ENCODE peak calls at places on chromosomes 12 and 14, in nine cellular contexts. One of them, this sample, is unnamed.

GRCh38 chr12:123114305-123115083 is 36.4 kb downstream of the PITPNM2 start:
- DNase-seq in HTR-8/SVneo: no peak
- DNase-seq in heart right ventricle: no peak
- DNase-seq in GM10248: no peak
- DNase-seq in anterior cingulate cortex: no peak
- DNase-seq in mucosa of descending colon: no peak
- DNase-seq in tibial nerve: no peak
- DNase-seq in stimulated activated CD4-positive, alpha-beta T cell treated with anti-CD3 and anti-CD28 coated beads, Interleukin-15, amount 100 ng/mL, for 1 hour: no peak
- DNase-seq in progenitor cell of endocrine pancreas: no peak
- DNase-seq in this sample: no peak

GRCh38 chr12:118480235-118480634 is 103.9 kb downstream of the SUDS3 start:
- DNase-seq in HTR-8/SVneo: no peak
- DNase-seq in heart right ventricle: no peak
- DNase-seq in GM10248: no peak
- DNase-seq in anterior cingulate cortex: no peak
- DNase-seq in mucosa of descending colon: no peak
- DNase-seq in tibial nerve: no peak
- DNase-seq in stimulated activated CD4-positive, alpha-beta T cell treated with anti-CD3 and anti-CD28 coated beads, Interleukin-15, amount 100 ng/mL, for 1 hour: no peak
- DNase-seq in progenitor cell of endocrine pancreas: no peak
- DNase-seq in this sample: no peak

GRCh38 chr12:116525418-116526001 is 33.7 kb upstream of the MAP1LC3B2 start:
- DNase-seq in HTR-8/SVneo: no peak
- DNase-seq in heart right ventricle: peak
- DNase-seq in GM10248: no peak
- DNase-seq in anterior cingulate cortex: no peak
- DNase-seq in mucosa of descending colon: peak
- DNase-seq in tibial nerve: peak
- DNase-seq in stimulated activated CD4-positive, alpha-beta T cell treated with anti-CD3 and anti-CD28 coated beads, Interleukin-15, amount 100 ng/mL, for 1 hour: no peak
- DNase-seq in progenitor cell of endocrine pancreas: no peak
- DNase-seq in this sample: peak

GRCh38 chr12:27123642-27124041 is 41.3 kb upstream of the C12orf71 start:
- DNase-seq in HTR-8/SVneo: peak
- DNase-seq in heart right ventricle: no peak
- DNase-seq in GM10248: peak
- DNase-seq in anterior cingulate cortex: no peak
- DNase-seq in mucosa of descending colon: no peak
- DNase-seq in tibial nerve: no peak
- DNase-seq in stimulated activated CD4-positive, alpha-beta T cell treated with anti-CD3 and anti-CD28 coated beads, Interleukin-15, amount 100 ng/mL, for 1 hour: no peak
- DNase-seq in progenitor cell of endocrine pancreas: no peak
- DNase-seq in this sample: no peak

GRCh38 chr12:14394317-14395058 is 29.0 kb downstream of the ATF7IP start:
- DNase-seq in HTR-8/SVneo: peak
- DNase-seq in heart right ventricle: peak
- DNase-seq in GM10248: peak
- DNase-seq in anterior cingulate cortex: peak
- DNase-seq in mucosa of descending colon: no peak
- DNase-seq in tibial nerve: no peak
- DNase-seq in stimulated activated CD4-positive, alpha-beta T cell treated with anti-CD3 and anti-CD28 coated beads, Interleukin-15, amount 100 ng/mL, for 1 hour: no peak
- DNase-seq in progenitor cell of endocrine pancreas: no peak
- DNase-seq in this sample: peak

GRCh38 chr14:91858536-91859275 is 8.6 kb downstream of the TC2N start:
- DNase-seq in HTR-8/SVneo: peak
- DNase-seq in heart right ventricle: no peak
- DNase-seq in GM10248: peak
- DNase-seq in anterior cingulate cortex: no peak
- DNase-seq in mucosa of descending colon: no peak
- DNase-seq in tibial nerve: no peak
- DNase-seq in stimulated activated CD4-positive, alpha-beta T cell treated with anti-CD3 and anti-CD28 coated beads, Interleukin-15, amount 100 ng/mL, for 1 hour: no peak
- DNase-seq in progenitor cell of endocrine pancreas: no peak
- DNase-seq in this sample: peak

GRCh38 chr14:89534896-89535615 is 118.0 kb upstream of the FOXN3 start:
- DNase-seq in HTR-8/SVneo: no peak
- DNase-seq in heart right ventricle: no peak
- DNase-seq in GM10248: no peak
- DNase-seq in anterior cingulate cortex: no peak
- DNase-seq in mucosa of descending colon: no peak
- DNase-seq in tibial nerve: no peak
- DNase-seq in stimulated activated CD4-positive, alpha-beta T cell treated with anti-CD3 and anti-CD28 coated beads, Interleukin-15, amount 100 ng/mL, for 1 hour: no peak
- DNase-seq in progenitor cell of endocrine pancreas: no peak
- DNase-seq in this sample: no peak

GRCh38 chr14:39781466-39781865 is 349.2 kb upstream of the FBXO33 start:
- DNase-seq in HTR-8/SVneo: no peak
- DNase-seq in heart right ventricle: no peak
- DNase-seq in GM10248: no peak
- DNase-seq in anterior cingulate cortex: no peak
- DNase-seq in mucosa of descending colon: no peak
- DNase-seq in tibial nerve: no peak
- DNase-seq in stimulated activated CD4-positive, alpha-beta T cell treated with anti-CD3 and anti-CD28 coated beads, Interleukin-15, amount 100 ng/mL, for 1 hour: no peak
- DNase-seq in progenitor cell of endocrine pancreas: no peak
- DNase-seq in this sample: no peak

GRCh38 chr14:89277229-89277628 is 139.8 kb downstream of the FOXN3 start:
- DNase-seq in HTR-8/SVneo: no peak
- DNase-seq in heart right ventricle: no peak
- DNase-seq in GM10248: no peak
- DNase-seq in anterior cingulate cortex: no peak
- DNase-seq in mucosa of descending colon: no peak
- DNase-seq in tibial nerve: no peak
- DNase-seq in stimulated activated CD4-positive, alpha-beta T cell treated with anti-CD3 and anti-CD28 coated beads, Interleukin-15, amount 100 ng/mL, for 1 hour: no peak
- DNase-seq in progenitor cell of endocrine pancreas: no peak
- DNase-seq in this sample: no peak

GRCh38 chr14:44963775-44964380 is 1.9 kb downstream of the TOGARAM1 start:
- DNase-seq in HTR-8/SVneo: no peak
- DNase-seq in heart right ventricle: peak
- DNase-seq in GM10248: no peak
- DNase-seq in anterior cingulate cortex: peak
- DNase-seq in mucosa of descending colon: no peak
- DNase-seq in tibial nerve: no peak
- DNase-seq in stimulated activated CD4-positive, alpha-beta T cell treated with anti-CD3 and anti-CD28 coated beads, Interleukin-15, amount 100 ng/mL, for 1 hour: no peak
- DNase-seq in progenitor cell of endocrine pancreas: no peak
- DNase-seq in this sample: no peak

GRCh38 chr12:9727813-9728212 is 5.1 kb downstream of the CLECL1 start:
- DNase-seq in HTR-8/SVneo: no peak
- DNase-seq in heart right ventricle: no peak
- DNase-seq in GM10248: no peak
- DNase-seq in anterior cingulate cortex: no peak
- DNase-seq in mucosa of descending colon: no peak
- DNase-seq in tibial nerve: no peak
- DNase-seq in stimulated activated CD4-positive, alpha-beta T cell treated with anti-CD3 and anti-CD28 coated beads, Interleukin-15, amount 100 ng/mL, for 1 hour: no peak
- DNase-seq in progenitor cell of endocrine pancreas: no peak
- DNase-seq in this sample: no peak

GRCh38 chr14:91415794-91416743 is 1.6 kb downstream of the CCDC88C start:
- DNase-seq in HTR-8/SVneo: no peak
- DNase-seq in heart right ventricle: no peak
- DNase-seq in GM10248: peak
- DNase-seq in anterior cingulate cortex: no peak
- DNase-seq in mucosa of descending colon: no peak
- DNase-seq in tibial nerve: no peak
- DNase-seq in stimulated activated CD4-positive, alpha-beta T cell treated with anti-CD3 and anti-CD28 coated beads, Interleukin-15, amount 100 ng/mL, for 1 hour: peak
- DNase-seq in progenitor cell of endocrine pancreas: no peak
- DNase-seq in this sample: no peak

GRCh38 chr12:54418441-54419087 is 502 bp downstream of the ITGA5 start:
- DNase-seq in HTR-8/SVneo: no peak
- DNase-seq in heart right ventricle: no peak
- DNase-seq in GM10248: no peak
- DNase-seq in anterior cingulate cortex: no peak
- DNase-seq in mucosa of descending colon: no peak
- DNase-seq in tibial nerve: no peak
- DNase-seq in stimulated activated CD4-positive, alpha-beta T cell treated with anti-CD3 and anti-CD28 coated beads, Interleukin-15, amount 100 ng/mL, for 1 hour: no peak
- DNase-seq in progenitor cell of endocrine pancreas: no peak
- DNase-seq in this sample: no peak

GRCh38 chr12:109286252-109286651 is 22.8 kb downstream of the FOXN4 start:
- DNase-seq in HTR-8/SVneo: no peak
- DNase-seq in heart right ventricle: no peak
- DNase-seq in GM10248: no peak
- DNase-seq in anterior cingulate cortex: no peak
- DNase-seq in mucosa of descending colon: no peak
- DNase-seq in tibial nerve: no peak
- DNase-seq in stimulated activated CD4-positive, alpha-beta T cell treated with anti-CD3 and anti-CD28 coated beads, Interleukin-15, amount 100 ng/mL, for 1 hour: no peak
- DNase-seq in progenitor cell of endocrine pancreas: no peak
- DNase-seq in this sample: no peak

GRCh38 chr14:100370003-100370402 is 46.9 kb downstream of the SLC25A47 start:
- DNase-seq in HTR-8/SVneo: no peak
- DNase-seq in heart right ventricle: no peak
- DNase-seq in GM10248: no peak
- DNase-seq in anterior cingulate cortex: no peak
- DNase-seq in mucosa of descending colon: no peak
- DNase-seq in tibial nerve: no peak
- DNase-seq in stimulated activated CD4-positive, alpha-beta T cell treated with anti-CD3 and anti-CD28 coated beads, Interleukin-15, amount 100 ng/mL, for 1 hour: no peak
- DNase-seq in progenitor cell of endocrine pancreas: no peak
- DNase-seq in this sample: no peak

GRCh38 chr14:75647650-75648049 is 13.0 kb downstream of the ERG28 start:
- DNase-seq in HTR-8/SVneo: no peak
- DNase-seq in heart right ventricle: peak
- DNase-seq in GM10248: no peak
- DNase-seq in anterior cingulate cortex: no peak
- DNase-seq in mucosa of descending colon: no peak
- DNase-seq in tibial nerve: no peak
- DNase-seq in stimulated activated CD4-positive, alpha-beta T cell treated with anti-CD3 and anti-CD28 coated beads, Interleukin-15, amount 100 ng/mL, for 1 hour: no peak
- DNase-seq in progenitor cell of endocrine pancreas: no peak
- DNase-seq in this sample: no peak

GRCh38 chr14:23057757-23058653 is 685 bp upstream of the CDH24 start:
- DNase-seq in HTR-8/SVneo: peak
- DNase-seq in heart right ventricle: peak
- DNase-seq in GM10248: peak
- DNase-seq in anterior cingulate cortex: no peak
- DNase-seq in mucosa of descending colon: peak
- DNase-seq in tibial nerve: peak
- DNase-seq in stimulated activated CD4-positive, alpha-beta T cell treated with anti-CD3 and anti-CD28 coated beads, Interleukin-15, amount 100 ng/mL, for 1 hour: peak
- DNase-seq in progenitor cell of endocrine pancreas: peak
- DNase-seq in this sample: peak

GRCh38 chr14:73663548-73664212 is 18.9 kb downstream of the DNAL1 start:
- DNase-seq in HTR-8/SVneo: no peak
- DNase-seq in heart right ventricle: no peak
- DNase-seq in GM10248: peak
- DNase-seq in anterior cingulate cortex: no peak
- DNase-seq in mucosa of descending colon: no peak
- DNase-seq in tibial nerve: no peak
- DNase-seq in stimulated activated CD4-positive, alpha-beta T cell treated with anti-CD3 and anti-CD28 coated beads, Interleukin-15, amount 100 ng/mL, for 1 hour: no peak
- DNase-seq in progenitor cell of endocrine pancreas: no peak
- DNase-seq in this sample: no peak

GRCh38 chr12:80017261-80017870 is 82.0 kb upstream of the OTOGL start:
- DNase-seq in HTR-8/SVneo: no peak
- DNase-seq in heart right ventricle: no peak
- DNase-seq in GM10248: no peak
- DNase-seq in anterior cingulate cortex: no peak
- DNase-seq in mucosa of descending colon: no peak
- DNase-seq in tibial nerve: no peak
- DNase-seq in stimulated activated CD4-positive, alpha-beta T cell treated with anti-CD3 and anti-CD28 coated beads, Interleukin-15, amount 100 ng/mL, for 1 hour: no peak
- DNase-seq in progenitor cell of endocrine pancreas: no peak
- DNase-seq in this sample: no peak

GRCh38 chr12:57001448-57001906 is 4.9 kb downstream of the ZBTB39 start:
- DNase-seq in HTR-8/SVneo: peak
- DNase-seq in heart right ventricle: peak
- DNase-seq in GM10248: peak
- DNase-seq in anterior cingulate cortex: peak
- DNase-seq in mucosa of descending colon: peak
- DNase-seq in tibial nerve: no peak
- DNase-seq in stimulated activated CD4-positive, alpha-beta T cell treated with anti-CD3 and anti-CD28 coated beads, Interleukin-15, amount 100 ng/mL, for 1 hour: peak
- DNase-seq in progenitor cell of endocrine pancreas: peak
- DNase-seq in this sample: peak

GRCh38 chr12:112160611-112161010 is 35.3 kb downstream of the TRAFD1 start:
- DNase-seq in HTR-8/SVneo: no peak
- DNase-seq in heart right ventricle: no peak
- DNase-seq in GM10248: no peak
- DNase-seq in anterior cingulate cortex: no peak
- DNase-seq in mucosa of descending colon: no peak
- DNase-seq in tibial nerve: no peak
- DNase-seq in stimulated activated CD4-positive, alpha-beta T cell treated with anti-CD3 and anti-CD28 coated beads, Interleukin-15, amount 100 ng/mL, for 1 hour: no peak
- DNase-seq in progenitor cell of endocrine pancreas: no peak
- DNase-seq in this sample: no peak

GRCh38 chr14:23465261-23465660 is 4.2 kb upstream of the NGDN start:
- DNase-seq in HTR-8/SVneo: no peak
- DNase-seq in heart right ventricle: no peak
- DNase-seq in GM10248: no peak
- DNase-seq in anterior cingulate cortex: no peak
- DNase-seq in mucosa of descending colon: no peak
- DNase-seq in tibial nerve: no peak
- DNase-seq in stimulated activated CD4-positive, alpha-beta T cell treated with anti-CD3 and anti-CD28 coated beads, Interleukin-15, amount 100 ng/mL, for 1 hour: no peak
- DNase-seq in progenitor cell of endocrine pancreas: no peak
- DNase-seq in this sample: no peak

GRCh38 chr14:92794547-92794941 is 439 bp downstream of the GOLGA5 start:
- DNase-seq in HTR-8/SVneo: no peak
- DNase-seq in heart right ventricle: no peak
- DNase-seq in GM10248: no peak
- DNase-seq in anterior cingulate cortex: no peak
- DNase-seq in mucosa of descending colon: no peak
- DNase-seq in tibial nerve: no peak
- DNase-seq in stimulated activated CD4-positive, alpha-beta T cell treated with anti-CD3 and anti-CD28 coated beads, Interleukin-15, amount 100 ng/mL, for 1 hour: no peak
- DNase-seq in progenitor cell of endocrine pancreas: no peak
- DNase-seq in this sample: no peak

GRCh38 chr12:3717283-3717974 is 35.5 kb downstream of the CRACR2A start:
- DNase-seq in HTR-8/SVneo: no peak
- DNase-seq in heart right ventricle: no peak
- DNase-seq in GM10248: no peak
- DNase-seq in anterior cingulate cortex: no peak
- DNase-seq in mucosa of descending colon: peak
- DNase-seq in tibial nerve: no peak
- DNase-seq in stimulated activated CD4-positive, alpha-beta T cell treated with anti-CD3 and anti-CD28 coated beads, Interleukin-15, amount 100 ng/mL, for 1 hour: no peak
- DNase-seq in progenitor cell of endocrine pancreas: no peak
- DNase-seq in this sample: no peak

GRCh38 chr14:81311128-81311527 is 89.0 kb downstream of the STON2 start:
- DNase-seq in HTR-8/SVneo: no peak
- DNase-seq in heart right ventricle: no peak
- DNase-seq in GM10248: no peak
- DNase-seq in anterior cingulate cortex: no peak
- DNase-seq in mucosa of descending colon: no peak
- DNase-seq in tibial nerve: no peak
- DNase-seq in stimulated activated CD4-positive, alpha-beta T cell treated with anti-CD3 and anti-CD28 coated beads, Interleukin-15, amount 100 ng/mL, for 1 hour: no peak
- DNase-seq in progenitor cell of endocrine pancreas: no peak
- DNase-seq in this sample: no peak

GRCh38 chr14:58733451-58734208 is 95.9 kb downstream of the DACT1 start:
- DNase-seq in HTR-8/SVneo: no peak
- DNase-seq in heart right ventricle: no peak
- DNase-seq in GM10248: no peak
- DNase-seq in anterior cingulate cortex: no peak
- DNase-seq in mucosa of descending colon: no peak
- DNase-seq in tibial nerve: no peak
- DNase-seq in stimulated activated CD4-positive, alpha-beta T cell treated with anti-CD3 and anti-CD28 coated beads, Interleukin-15, amount 100 ng/mL, for 1 hour: no peak
- DNase-seq in progenitor cell of endocrine pancreas: no peak
- DNase-seq in this sample: no peak

GRCh38 chr12:79083181-79083580 is 218.6 kb downstream of the SYT1 start:
- DNase-seq in HTR-8/SVneo: no peak
- DNase-seq in heart right ventricle: no peak
- DNase-seq in GM10248: no peak
- DNase-seq in anterior cingulate cortex: no peak
- DNase-seq in mucosa of descending colon: no peak
- DNase-seq in tibial nerve: no peak
- DNase-seq in stimulated activated CD4-positive, alpha-beta T cell treated with anti-CD3 and anti-CD28 coated beads, Interleukin-15, amount 100 ng/mL, for 1 hour: no peak
- DNase-seq in progenitor cell of endocrine pancreas: no peak
- DNase-seq in this sample: no peak

GRCh38 chr12:100632445-100632892 is 59.0 kb downstream of the GAS2L3 start:
- DNase-seq in HTR-8/SVneo: no peak
- DNase-seq in heart right ventricle: no peak
- DNase-seq in GM10248: no peak
- DNase-seq in anterior cingulate cortex: no peak
- DNase-seq in mucosa of descending colon: no peak
- DNase-seq in tibial nerve: no peak
- DNase-seq in stimulated activated CD4-positive, alpha-beta T cell treated with anti-CD3 and anti-CD28 coated beads, Interleukin-15, amount 100 ng/mL, for 1 hour: no peak
- DNase-seq in progenitor cell of endocrine pancreas: no peak
- DNase-seq in this sample: peak

GRCh38 chr12:30692470-30692869 is 3.2 kb downstream of the IPO8 start:
- DNase-seq in HTR-8/SVneo: no peak
- DNase-seq in heart right ventricle: no peak
- DNase-seq in GM10248: no peak
- DNase-seq in anterior cingulate cortex: no peak
- DNase-seq in mucosa of descending colon: no peak
- DNase-seq in tibial nerve: no peak
- DNase-seq in stimulated activated CD4-positive, alpha-beta T cell treated with anti-CD3 and anti-CD28 coated beads, Interleukin-15, amount 100 ng/mL, for 1 hour: no peak
- DNase-seq in progenitor cell of endocrine pancreas: no peak
- DNase-seq in this sample: no peak

GRCh38 chr12:94172031-94172430 is 23.7 kb downstream of the PLXNC1 start:
- DNase-seq in HTR-8/SVneo: no peak
- DNase-seq in heart right ventricle: no peak
- DNase-seq in GM10248: no peak
- DNase-seq in anterior cingulate cortex: no peak
- DNase-seq in mucosa of descending colon: no peak
- DNase-seq in tibial nerve: no peak
- DNase-seq in stimulated activated CD4-positive, alpha-beta T cell treated with anti-CD3 and anti-CD28 coated beads, Interleukin-15, amount 100 ng/mL, for 1 hour: no peak
- DNase-seq in progenitor cell of endocrine pancreas: no peak
- DNase-seq in this sample: no peak

GRCh38 chr12:67819902-67820301 is 169.3 kb upstream of the IFNG-AS1 start:
- DNase-seq in HTR-8/SVneo: no peak
- DNase-seq in heart right ventricle: no peak
- DNase-seq in GM10248: no peak
- DNase-seq in anterior cingulate cortex: no peak
- DNase-seq in mucosa of descending colon: no peak
- DNase-seq in tibial nerve: no peak
- DNase-seq in stimulated activated CD4-positive, alpha-beta T cell treated with anti-CD3 and anti-CD28 coated beads, Interleukin-15, amount 100 ng/mL, for 1 hour: no peak
- DNase-seq in progenitor cell of endocrine pancreas: no peak
- DNase-seq in this sample: no peak

This sample was measured in Calu3.